ENCODE peak calls at places on chromosomes 11 and 22, in six cellular contexts. G is HCT116, S is nephron progenitor cell, B is astrocyte, O is right lobe of liver, N is kidney. M is an unnamed sample.

GRCh38 chr11:125376117-125376516 is 119.9 kb downstream of the FEZ1 start:
- DNase-seq in G (no peak), S (no peak), B (peak), O (no peak), N (no peak), M (no peak)

GRCh38 chr11:119774180-119774763 is 45.3 kb upstream of the NECTIN1 start:
- DNase-seq in G (no peak), S (peak), B (no peak), O (no peak), N (peak), M (peak)

GRCh38 chr11:69196322-69197169 is 40.8 kb downstream of the SMIM38 start:
- DNase-seq in G (no peak), S (no peak), B (no peak), O (no peak), N (peak), M (no peak)

GRCh38 chr11:34343153-34343552 is 14.7 kb downstream of the ABTB2 start:
- DNase-seq in G (no peak), S (no peak), B (peak), O (no peak), N (no peak), M (no peak)

GRCh38 chr11:128179512-128179911 is 407.8 kb downstream of the ETS1 start:
- DNase-seq in G (no peak), S (no peak), B (no peak), O (no peak), N (no peak), M (no peak)

GRCh38 chr11:59918987-59919589 is 19.1 kb upstream of the OOSP1 start:
- DNase-seq in G (peak), S (peak), B (peak), O (no peak), N (no peak), M (peak)

GRCh38 chr11:77322926-77323590 is 21.6 kb upstream of the GDPD4 start:
- DNase-seq in G (no peak), S (no peak), B (peak), O (no peak), N (no peak), M (no peak)

GRCh38 chr11:128341280-128341679 is 246.1 kb downstream of the ETS1 start:
- DNase-seq in G (no peak), S (no peak), B (no peak), O (no peak), N (no peak), M (no peak)

GRCh38 chr11:78657968-78658839 is 83.5 kb upstream of the NARS2 start:
- DNase-seq in G (no peak), S (no peak), B (no peak), O (no peak), N (no peak), M (no peak)

GRCh38 chr11:61749607-61750217 is 2.7 kb upstream of the MYRF start:
- DNase-seq in G (no peak), S (peak), B (peak), O (no peak), N (peak), M (no peak)

GRCh38 chr11:73262851-73263495 is 9.2 kb upstream of the P2RY6 start:
- DNase-seq in G (no peak), S (no peak), B (peak), O (no peak), N (no peak), M (no peak)

GRCh38 chr11:74932797-74933196 is 16.1 kb downstream of the XRRA1 start:
- DNase-seq in G (no peak), S (no peak), B (peak), O (no peak), N (no peak), M (no peak)

GRCh38 chr22:45064313-45065268 is 54.8 kb upstream of the PHF21B start:
- DNase-seq in G (no peak), S (no peak), B (peak), O (no peak), N (no peak), M (no peak)

GRCh38 chr22:25021409-25021808 is 68.9 kb downstream of the KIAA1671 start:
- DNase-seq in G (no peak), S (no peak), B (no peak), O (no peak), N (no peak), M (no peak)

GRCh38 chr11:76233936-76234703 is 27.8 kb upstream of the WNT11 start:
- DNase-seq in G (no peak), S (peak), B (peak), O (no peak), N (peak), M (peak)

GRCh38 chr11:81246937-81247336 is 1486.7 kb downstream of the FAM181B start:
- DNase-seq in G (no peak), S (no peak), B (no peak), O (no peak), N (no peak), M (no peak)

GRCh38 chr11:80855975-80856524 is 1415.2 kb upstream of the TENM4 start:
- DNase-seq in G (no peak), S (no peak), B (peak), O (no peak), N (no peak), M (no peak)

GRCh38 chr11:3836903-3837302 is 3.9 kb downstream of the RHOG start:
- DNase-seq in G (no peak), S (no peak), B (no peak), O (peak), N (peak), M (no peak)

GRCh38 chr11:120354068-120354467 is 17.9 kb downstream of the ARHGEF12 start:
- DNase-seq in G (no peak), S (no peak), B (peak), O (no peak), N (no peak), M (no peak)

GRCh38 chr22:23715811-23716355 is 25.1 kb downstream of the RGL4 start:
- DNase-seq in G (no peak), S (no peak), B (no peak), O (no peak), N (no peak), M (no peak)

GRCh38 chr22:43206515-43207161 is 19.7 kb upstream of the TTLL12 start:
- DNase-seq in G (no peak), S (no peak), B (no peak), O (no peak), N (peak), M (no peak)

GRCh38 chr22:37172266-37173245 is 15.5 kb downstream of the C1QTNF6 start:
- DNase-seq in G (no peak), S (no peak), B (no peak), O (peak), N (peak), M (no peak)

GRCh38 chr11:45994421-45995341 is 72.2 kb downstream of the LARGE2 start:
- DNase-seq in G (no peak), S (peak), B (peak), O (no peak), N (no peak), M (no peak)

GRCh38 chr11:134945993-134946392 is 534.0 kb upstream of the B3GAT1 start:
- DNase-seq in G (no peak), S (no peak), B (no peak), O (no peak), N (no peak), M (no peak)

GRCh38 chr22:43293661-43294392 is 49.3 kb downstream of the SCUBE1 start:
- DNase-seq in G (no peak), S (peak), B (no peak), O (no peak), N (no peak), M (no peak)

GRCh38 chr11:121376135-121376534 is 76.0 kb upstream of the SORL1 start:
- DNase-seq in G (no peak), S (no peak), B (no peak), O (no peak), N (no peak), M (no peak)
- TF ChIP-seq CTCF in G (no peak), S (no peak), B (no peak), O (no peak), N (no peak), M (no peak)

GRCh38 chr22:18033204-18033998 is 9.0 kb upstream of the MICAL3 start:
- DNase-seq in G (no peak), S (no peak), B (peak), O (no peak), N (no peak), M (no peak)
- TF ChIP-seq CTCF in G (peak), S (no peak), B (peak), O (no peak), N (no peak), M (no peak)

GRCh38 chr22:48980409-48980808 is 847.3 kb downstream of the BRD1 start:
- DNase-seq in G (no peak), S (no peak), B (no peak), O (no peak), N (no peak), M (no peak)

GRCh38 chr22:48976556-48977535 is 850.8 kb downstream of the BRD1 start:
- DNase-seq in G (no peak), S (no peak), B (no peak), O (no peak), N (no peak), M (no peak)

GRCh38 chr22:48980918-48981317 is 846.8 kb downstream of the BRD1 start:
- DNase-seq in G (no peak), S (no peak), B (no peak), O (no peak), N (no peak), M (no peak)

GRCh38 chr22:48981671-48982070 is 846.0 kb downstream of the BRD1 start:
- DNase-seq in G (no peak), S (no peak), B (no peak), O (no peak), N (no peak), M (no peak)

DNA sequence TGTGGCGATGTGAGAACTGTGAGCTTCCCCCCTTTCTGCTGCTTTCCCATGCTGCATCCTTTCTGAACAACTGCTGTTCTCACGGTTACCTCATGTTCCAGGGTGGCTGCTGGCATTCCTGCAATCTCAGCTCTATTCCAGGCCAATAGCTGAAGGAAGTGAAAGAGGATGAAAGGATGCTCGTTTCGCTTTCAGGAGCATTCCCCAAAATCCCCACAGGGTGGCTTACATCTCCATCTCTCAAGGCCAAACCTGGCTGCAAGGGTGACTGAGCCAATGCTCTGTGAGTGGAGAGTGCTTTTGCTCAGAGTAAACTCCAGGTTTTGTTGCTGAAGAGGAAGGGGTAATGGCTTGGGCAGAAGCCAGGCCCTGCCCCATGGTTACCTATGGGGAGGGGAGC is 848.2 kb downstream of the BRD1 start:
- DNase-seq in G (peak), S (no peak), B (no peak), O (no peak), N (no peak), M (no peak)
- TF ChIP-seq CTCF in G (peak), S (no peak), B (no peak), O (no peak), N (no peak), M (no peak)

GRCh38 chr11:12088531-12088930 is 21.9 kb upstream of the MICAL2 start:
- DNase-seq in G (no peak), S (no peak), B (no peak), O (no peak), N (no peak), M (no peak)
- TF ChIP-seq CTCF in G (no peak), S (no peak), B (no peak), O (peak), N (no peak), M (no peak)

GRCh38 chr11:35905901-35906661 is 37.8 kb upstream of the LDLRAD3 start:
- DNase-seq in G (no peak), S (no peak), B (no peak), O (no peak), N (no peak), M (no peak)
- TF ChIP-seq CTCF in G (no peak), S (no peak), B (no peak), O (no peak), N (no peak), M (no peak)

GRCh38 chr11:67484847-67485311 is 2.1 kb downstream of the AIP start:
- DNase-seq in G (no peak), S (no peak), B (no peak), O (peak), N (peak), M (no peak)
- TF ChIP-seq CTCF in G (no peak), S (no peak), B (no peak), O (no peak), N (no peak), M (no peak)

GRCh38 chr11:117313828-117314768 is 2.0 kb downstream of the BACE1 start:
- DNase-seq in G (no peak), S (peak), B (no peak), O (no peak), N (no peak), M (no peak)

GRCh38 chr11:117318738-117319137 is 2.7 kb upstream of the BACE1 start:
- DNase-seq in G (no peak), S (no peak), B (no peak), O (no peak), N (no peak), M (no peak)

GRCh38 chr11:117314840-117315239 is 1.2 kb downstream of the BACE1 start:
- DNase-seq in G (no peak), S (peak), B (no peak), O (peak), N (no peak), M (no peak)

GRCh38 chr11:117315285-117316196 is 515 bp downstream of the BACE1 start:
- DNase-seq in G (no peak), S (peak), B (no peak), O (no peak), N (peak), M (no peak)

GRCh38 chr11:117316197-117316961 is at the start of gene BACE1:
- DNase-seq in G (peak), S (no peak), B (peak), O (peak), N (peak), M (peak)
- TF ChIP-seq CTCF in G (peak), S (no peak), B (no peak), O (peak), N (peak), M (no peak)

M was measured in endothelial cell.